ENCODE peak calls at places on chromosomes 7 and 10, in seven cellular contexts. W is HCT116, H is H1, B is GM12878, D is SK-N-SH, X is K562, O is HepG2. N is an unnamed sample.

GRCh38 chr7:82056282-82056681 is 286.4 kb upstream of the HGF start:
- DNase-seq in O (no peak), W (no peak), B (no peak), X (no peak), H (no peak), D (no peak), N (no peak)

GRCh38 chr7:139738101-139738489 is 39.7 kb downstream of the HIPK2 start:
- DNase-seq in D (no peak), H (no peak), B (no peak), O (peak), W (no peak), X (no peak), N (no peak)

GRCh38 chr10:124717911-124718734 is 26.1 kb downstream of the FAM53B start:
- DNase-seq in H (no peak), D (no peak), O (no peak), X (peak), W (no peak), B (peak), N (no peak)

GRCh38 chr7:77247206-77247850 is 47.7 kb upstream of the FGL2 start:
- DNase-seq in H (peak), D (peak), O (peak), X (peak), W (peak), B (peak), N (peak)

GRCh38 chr7:128098629-128099028 is 67.4 kb upstream of the LRRC4 start:
- DNase-seq in X (no peak), O (no peak), B (no peak), D (no peak), H (no peak), W (no peak), N (no peak)

GRCh38 chr7:114620208-114620607 is 205.6 kb downstream of the FOXP2 start:
- DNase-seq in O (no peak), B (no peak), H (no peak), D (no peak), W (no peak), X (no peak), N (no peak)

GRCh38 chr10:51214207-51214896 is 140.1 kb downstream of the PRKG1 start:
- DNase-seq in D (no peak), H (no peak), B (no peak), X (no peak), W (no peak), O (no peak), N (no peak)

GRCh38 chr10:21230219-21230618 is 295.3 kb downstream of the SKIDA1 start:
- DNase-seq in X (no peak), D (no peak), O (no peak), H (no peak), W (no peak), B (peak), N (no peak)

GRCh38 chr10:132500781-132501415 is 36.7 kb upstream of the INPP5A start:
- DNase-seq in H (no peak), B (no peak), W (no peak), O (no peak), X (no peak), D (no peak), N (no peak)

GRCh38 chr10:30413996-30414576 is 19.9 kb upstream of the MAP3K8 start:
- DNase-seq in W (peak), H (no peak), D (peak), B (no peak), O (peak), X (peak), N (no peak)

GRCh38 chr10:86333813-86334514 is 32.6 kb downstream of the GRID1 start:
- DNase-seq in W (no peak), X (no peak), O (no peak), D (no peak), H (no peak), B (no peak), N (no peak)

GRCh38 chr10:14583252-14583651 is 191.4 kb downstream of the FAM107B start:
- DNase-seq in W (no peak), X (no peak), D (no peak), B (no peak), O (no peak), H (no peak), N (no peak)

GRCh38 chr7:48781783-48782182 is 142.6 kb upstream of the CDC14C start:
- DNase-seq in O (no peak), H (no peak), X (no peak), D (no peak), W (no peak), B (no peak), N (no peak)

GRCh38 chr7:96408881-96409280 is 87.0 kb upstream of the SLC25A13 start:
- DNase-seq in O (no peak), W (no peak), X (no peak), B (no peak), H (no peak), D (no peak), N (no peak)

GRCh38 chr7:87797395-87797794 is 78.8 kb downstream of the SLC25A40 start:
- DNase-seq in W (no peak), H (no peak), O (no peak), B (no peak), D (no peak), X (no peak), N (no peak)

GRCh38 chr7:3955751-3956696 is 655.0 kb downstream of the SDK1 start:
- DNase-seq in B (peak), H (no peak), D (no peak), O (no peak), W (no peak), X (no peak), N (no peak)

GRCh38 chr7:31066516-31067130 is 14.5 kb downstream of the ADCYAP1R1 start:
- DNase-seq in H (no peak), W (no peak), B (no peak), X (no peak), D (no peak), O (no peak), N (no peak)

GRCh38 chr10:60827791-60828488 is 49.7 kb downstream of the CDK1 start:
- DNase-seq in B (no peak), W (no peak), O (peak), H (no peak), X (no peak), D (no peak), N (no peak)

GRCh38 chr7:83648464-83649241 is at the start of gene SEMA3E:
- DNase-seq in B (no peak), H (no peak), W (peak), O (no peak), X (no peak), D (no peak), N (peak)

GRCh38 chr10:103982639-103983038 is 15.7 kb downstream of the SLK start:
- DNase-seq in O (peak), H (no peak), D (peak), X (no peak), B (no peak), W (peak), N (no peak)

GRCh38 chr7:1567893-1568292 is 1.9 kb downstream of the PSMG3 start:
- DNase-seq in X (no peak), H (no peak), D (peak), W (no peak), B (no peak), O (no peak), N (no peak)

GRCh38 chr7:151060416-151061234 is 1.2 kb downstream of the SLC4A2 start:
- DNase-seq in D (peak), W (no peak), O (peak), B (no peak), H (no peak), X (no peak), N (no peak)

GRCh38 chr10:78944658-78945333 is 124.0 kb upstream of the ZMIZ1 start:
- DNase-seq in D (no peak), W (no peak), H (no peak), X (no peak), B (no peak), O (no peak), N (no peak)

GRCh38 chr7:138176060-138176459 is 99.8 kb downstream of the AKR1D1 start:
- DNase-seq in O (no peak), X (no peak), W (no peak), H (no peak), D (no peak), B (no peak), N (no peak)

GRCh38 chr10:75400769-75401568 is 595 bp downstream of the ZNF503 start:
- DNase-seq in H (no peak), O (no peak), D (peak), X (no peak), W (no peak), B (no peak), N (peak)

GRCh38 chr7:100867040-100867795 is at the start of gene TRIP6:
- DNase-seq in B (no peak), D (peak), H (peak), O (no peak), W (peak), X (peak), N (peak)

GRCh38 chr10:69588358-69588757 is 15.1 kb upstream of the NEUROG3 start:
- DNase-seq in D (no peak), X (no peak), H (no peak), W (no peak), B (no peak), O (no peak), N (no peak)
- TF ChIP-seq JUND in D (no peak), X (no peak), H (no peak), W (no peak), B (no peak), O (no peak), N (no peak)

DNA sequence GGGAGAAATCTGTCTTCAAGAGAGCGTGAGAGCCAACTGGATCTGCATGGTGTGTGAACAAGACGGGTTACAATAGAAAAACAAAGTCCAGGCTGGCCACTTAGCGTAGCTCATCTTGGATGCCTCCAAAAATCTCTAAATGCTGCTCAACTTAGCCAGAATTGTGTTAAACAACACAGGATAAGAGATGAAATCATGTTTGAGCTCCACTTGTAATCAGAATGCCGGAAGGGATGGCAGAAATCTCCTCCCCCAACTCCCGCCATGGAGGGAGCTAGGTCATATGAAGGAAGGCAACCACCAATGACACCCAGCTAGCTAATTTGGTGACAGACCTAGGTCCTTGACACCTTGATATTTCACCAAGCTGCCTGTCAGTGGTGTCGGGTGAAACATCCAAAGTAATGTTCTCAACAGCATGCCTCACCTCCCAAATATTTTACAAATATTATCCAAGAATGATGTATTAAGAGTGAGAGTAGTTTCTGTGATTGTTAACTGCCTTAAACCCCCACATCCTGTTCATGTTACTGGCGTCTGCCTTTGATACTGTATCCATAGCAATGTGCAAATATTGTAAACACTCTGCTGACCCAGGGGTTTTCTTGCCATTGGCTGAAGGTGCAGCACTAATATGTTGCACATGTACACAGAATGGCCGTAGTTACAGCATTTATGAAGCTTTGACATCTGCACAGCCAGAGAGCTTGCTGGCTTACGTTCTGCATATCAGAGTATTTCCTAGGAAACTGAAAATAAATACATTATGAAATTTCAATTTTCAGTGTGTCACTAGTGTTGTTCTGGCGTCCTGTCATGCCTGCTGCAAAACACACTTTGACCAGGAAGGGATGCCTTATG is 25.8 kb downstream of the TMEM254 start:
- DNase-seq in W (no peak), D (peak), H (no peak), B (no peak), X (no peak), O (peak), N (no peak)
- TF ChIP-seq JUND in W (no peak), D (no peak), H (no peak), B (no peak), X (no peak), O (no peak), N (no peak)

DNA sequence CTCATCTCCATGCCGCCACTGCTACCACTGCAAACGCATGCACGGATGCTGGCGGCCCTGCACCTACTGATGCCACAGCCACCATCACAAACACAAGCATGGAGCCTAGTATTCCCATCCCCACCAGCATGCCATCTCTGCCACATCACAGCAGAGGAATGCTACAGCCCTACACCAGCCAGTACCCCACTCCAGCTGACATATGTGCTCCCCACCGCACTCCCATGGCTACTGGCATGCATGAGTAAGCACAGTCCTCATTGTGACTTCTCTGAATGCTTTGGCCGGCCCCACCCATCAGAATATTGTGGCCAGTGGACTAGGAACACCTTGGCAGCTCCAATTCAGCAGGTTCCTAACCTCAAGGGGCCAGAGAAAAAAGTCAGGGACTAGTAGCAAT is 705.5 kb downstream of the POM121L12 start:
- DNase-seq in D (no peak), W (no peak), H (no peak), O (no peak), B (no peak), X (no peak), N (no peak)
- TF ChIP-seq JUND in D (no peak), W (no peak), H (no peak), O (no peak), B (no peak), X (no peak), N (no peak)

DNA sequence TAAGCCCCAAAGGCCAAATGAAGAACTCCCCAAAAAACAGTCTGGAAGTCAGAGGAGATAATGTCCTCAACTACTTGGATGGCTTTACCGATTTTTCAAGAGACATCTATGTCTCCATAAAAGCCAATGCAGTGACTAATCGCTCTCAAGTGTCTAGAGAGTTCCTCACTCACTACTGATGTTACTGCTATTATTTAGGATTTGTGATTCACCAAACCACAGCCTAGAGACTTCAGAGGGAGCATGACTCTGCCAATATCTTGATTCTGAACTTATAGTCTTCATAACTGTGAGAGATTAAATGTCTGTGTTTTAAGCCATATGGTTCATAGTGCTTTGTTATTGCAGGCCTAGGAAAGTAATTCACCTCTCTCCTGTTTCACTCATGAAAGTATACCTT is 160.2 kb downstream of the IPMK start:
- DNase-seq in X (no peak), B (no peak), W (no peak), D (no peak), O (no peak), H (no peak), N (no peak)
- TF ChIP-seq JUND in X (no peak), B (no peak), W (no peak), D (no peak), O (no peak), H (no peak), N (no peak)

GRCh38 chr10:100899181-100899580 is 13.6 kb upstream of the SLF2 start:
- DNase-seq in D (no peak), H (no peak), B (no peak), W (no peak), O (no peak), X (no peak), N (no peak)

GRCh38 chr10:100904903-100905302 is 7.9 kb upstream of the SLF2 start:
- DNase-seq in D (no peak), H (no peak), W (no peak), X (no peak), B (no peak), O (no peak), N (no peak)

GRCh38 chr10:100902622-100903021 is 10.1 kb upstream of the SLF2 start:
- DNase-seq in O (peak), H (no peak), B (no peak), D (no peak), X (no peak), W (no peak), N (no peak)

GRCh38 chr10:100897976-100898375 is 14.8 kb upstream of the SLF2 start:
- DNase-seq in X (no peak), W (no peak), H (no peak), B (no peak), O (no peak), D (no peak), N (no peak)

DNA sequence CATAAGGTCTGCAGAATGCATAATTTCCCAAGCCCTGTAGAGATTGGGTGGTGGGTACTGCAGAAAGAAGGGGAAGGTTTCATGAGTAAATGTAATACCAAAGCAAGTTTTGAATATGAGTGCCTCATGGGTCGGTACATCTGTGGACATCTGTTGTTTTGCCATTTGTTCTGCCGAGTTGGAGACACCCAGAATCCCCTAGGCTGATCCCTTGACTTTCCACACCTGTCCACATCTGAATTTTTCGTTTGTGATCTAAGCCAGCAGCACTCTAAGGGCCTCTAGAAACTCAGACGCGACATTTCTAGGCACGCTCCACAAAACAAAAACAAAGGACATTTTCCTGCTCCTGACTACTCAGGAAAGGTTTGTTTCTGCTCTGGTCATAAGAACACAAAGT is 11.7 kb upstream of the SLF2 start:
- DNase-seq in W (no peak), H (no peak), X (no peak), B (no peak), O (no peak), D (no peak), N (no peak)
- TF ChIP-seq JUND in W (no peak), H (no peak), X (no peak), B (no peak), O (no peak), D (no peak), N (no peak)

GRCh38 chr10:35090162-35090954 is at the start of gene CUL2:
- DNase-seq in D (peak), H (peak), X (peak), O (peak), W (peak), B (peak), N (peak)

GRCh38 chr10:35092851-35093250 is 2.7 kb upstream of the CUL2 start:
- DNase-seq in O (no peak), W (no peak), B (no peak), D (no peak), H (no peak), X (peak), N (no peak)

GRCh38 chr10:35091994-35092393 is 1.9 kb upstream of the CUL2 start:
- DNase-seq in H (no peak), B (no peak), W (no peak), X (no peak), O (no peak), D (no peak), N (no peak)

DNA sequence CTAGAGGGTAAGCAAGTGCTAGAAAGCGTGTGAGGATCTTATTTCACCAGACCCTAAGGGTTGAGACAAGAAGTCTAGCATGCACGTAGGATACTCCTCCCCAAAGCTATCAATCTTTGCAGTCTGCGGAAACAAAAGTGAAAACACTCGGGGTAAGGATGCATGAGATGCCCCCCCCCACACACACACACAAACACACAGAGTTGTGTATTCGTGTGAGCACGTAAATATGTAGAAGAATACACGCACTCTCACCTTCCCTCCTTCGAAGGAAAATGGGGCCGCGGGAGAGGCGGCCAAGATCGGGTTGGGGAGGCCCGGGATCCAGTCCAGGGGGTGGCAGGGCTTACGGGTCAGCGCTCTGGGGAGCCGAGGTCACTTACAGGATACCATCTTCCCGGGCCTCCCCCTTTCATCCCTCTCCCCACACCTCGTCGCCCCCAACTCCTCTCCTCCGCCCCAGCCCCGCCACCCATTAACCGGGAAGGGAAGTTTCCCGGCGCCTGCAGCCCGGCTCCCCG is 440 bp downstream of the CUL2 start:
- DNase-seq in W (no peak), B (no peak), X (peak), H (no peak), D (no peak), O (no peak), N (peak)
- TF ChIP-seq JUND in W (no peak), B (no peak), X (no peak), H (no peak), D (no peak), O (no peak), N (no peak)

GRCh38 chr7:108120196-108120595 is 10.0 kb downstream of the LAMB4 start:
- DNase-seq in O (no peak), B (no peak), W (no peak), X (no peak), D (no peak), H (no peak), N (no peak)
- TF ChIP-seq JUND in O (no peak), B (no peak), W (no peak), X (no peak), D (no peak), H (no peak), N (no peak)

GRCh38 chr10:28663576-28664368 is 13.5 kb upstream of the BAMBI start:
- DNase-seq in D (peak), W (peak), X (peak), B (no peak), O (peak), H (no peak), N (peak)
- TF ChIP-seq JUND in D (no peak), W (no peak), X (no peak), B (no peak), O (no peak), H (no peak), N (no peak)

DNA sequence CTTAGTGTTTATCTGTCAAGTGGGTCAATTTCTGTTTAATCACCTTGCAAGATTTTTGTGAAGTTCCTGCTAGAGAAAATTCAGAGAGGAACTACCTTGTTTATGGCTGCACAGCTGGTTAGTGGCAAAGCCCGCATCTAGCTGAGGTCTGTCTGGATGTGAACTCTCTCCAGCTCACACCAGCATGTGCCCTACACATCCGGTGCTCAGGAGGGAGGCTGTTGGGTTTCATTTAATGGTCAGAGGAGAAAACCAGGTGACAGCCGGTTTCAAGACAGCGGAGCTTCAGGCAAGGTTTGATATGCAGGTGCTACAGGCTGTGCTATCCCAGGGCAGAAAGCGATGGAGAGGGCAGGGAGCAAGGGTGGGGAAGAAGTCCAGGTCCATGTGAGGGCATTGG is 351.1 kb downstream of the ACTR3B start:
- DNase-seq in D (no peak), X (no peak), W (no peak), B (no peak), H (no peak), O (no peak), N (no peak)
- TF ChIP-seq JUND in D (no peak), X (no peak), W (no peak), B (no peak), H (no peak), O (no peak), N (no peak)

GRCh38 chr10:9195385-9195784 is 1140.9 kb downstream of the GATA3 start:
- DNase-seq in B (no peak), D (no peak), W (no peak), O (no peak), X (no peak), H (no peak), N (no peak)
- TF ChIP-seq JUND in B (no peak), D (no peak), W (no peak), O (no peak), X (no peak), H (no peak), N (peak)

N was measured in T47D.